ENCODE peak calls at places on chromosomes 12 and 14, in four cellular contexts. P, W, C and Y are unnamed samples.

GRCh38 chr12:69275471-69275891 is 36.1 kb downstream of the CPSF6 start:
- DNase-seq in P (no peak), W (no peak), C (no peak), Y (no peak)

GRCh38 chr14:76929927-76930326 is 98.6 kb downstream of the IRF2BPL start:
- DNase-seq in P (no peak), W (no peak), C (peak), Y (no peak)

GRCh38 chr12:71477609-71478008 is 38.0 kb downstream of the LGR5 start:
- DNase-seq in P (no peak), W (no peak), C (no peak), Y (no peak)

GRCh38 chr12:21539797-21540196 is 13.7 kb downstream of the SPX start:
- DNase-seq in P (no peak), W (no peak), C (no peak), Y (no peak)

GRCh38 chr12:112297188-112297587 is 85.0 kb downstream of the HECTD4 start:
- DNase-seq in P (no peak), W (no peak), C (no peak), Y (no peak)

GRCh38 chr12:46942579-46942978 is 116.8 kb upstream of the SLC38A4 start:
- DNase-seq in P (no peak), W (peak), C (no peak), Y (no peak)

GRCh38 chr12:63038361-63039100 is 103.6 kb upstream of the PPM1H start:
- DNase-seq in P (no peak), W (no peak), C (no peak), Y (no peak)

GRCh38 chr12:53938276-53939140 is at the start of gene HOXC13:
- DNase-seq in P (peak), W (no peak), C (peak), Y (peak)

GRCh38 chr14:102481791-102482238 is 27.8 kb downstream of the ANKRD9 start:
- DNase-seq in P (peak), W (peak), C (no peak), Y (peak)

GRCh38 chr12:113194971-113195391 is 9.5 kb downstream of the RITA1 start:
- DNase-seq in P (no peak), W (peak), C (no peak), Y (no peak)

GRCh38 chr12:104877107-104877705 is 80.9 kb downstream of the SLC41A2 start:
- DNase-seq in P (no peak), W (peak), C (no peak), Y (peak)

GRCh38 chr14:102013669-102014200 is 49.4 kb downstream of the DYNC1H1 start:
- DNase-seq in P (no peak), W (no peak), C (no peak), Y (no peak)

GRCh38 chr12:109804820-109805761 is 28.1 kb downstream of the TRPV4 start:
- DNase-seq in P (peak), W (peak), C (peak), Y (peak)

GRCh38 chr12:111024205-111024794 is 103.9 kb upstream of the MYL2 start:
- DNase-seq in P (peak), W (peak), C (peak), Y (peak)

GRCh38 chr12:16119618-16120017 is 157.9 kb downstream of the SLC15A5 start:
- DNase-seq in P (no peak), W (no peak), C (no peak), Y (no peak)

GRCh38 chr14:102095871-102096568 is 9.2 kb upstream of the HSP90AA1 start:
- DNase-seq in P (no peak), W (no peak), C (peak), Y (no peak)

GRCh38 chr12:48977290-48978281 is 536 bp upstream of the WNT1 start:
- DNase-seq in P (peak), W (peak), C (peak), Y (peak)

GRCh38 chr12:50690923-50691322 is 73.0 kb upstream of the ATF1 start:
- DNase-seq in P (peak), W (no peak), C (no peak), Y (no peak)

GRCh38 chr12:49548822-49549648 is 10.2 kb downstream of the KCNH3 start:
- DNase-seq in P (no peak), W (no peak), C (peak), Y (no peak)

GRCh38 chr12:6751767-6752166 is 1.2 kb downstream of the MLF2 start:
- DNase-seq in P (no peak), W (no peak), C (no peak), Y (no peak)

GRCh38 chr12:52521581-52522266 is 1.5 kb upstream of the KRT5 start:
- DNase-seq in P (no peak), W (no peak), C (no peak), Y (no peak)

GRCh38 chr12:56808954-56809353 is 45.8 kb downstream of the HSD17B6 start:
- DNase-seq in P (no peak), W (no peak), C (no peak), Y (no peak)

GRCh38 chr14:61269321-61270083 is 11.6 kb downstream of the TMEM30B start:
- DNase-seq in P (peak), W (peak), C (peak), Y (peak)

GRCh38 chr14:64930085-64930843 is 12.3 kb downstream of the GPX2 start:
- DNase-seq in P (no peak), W (peak), C (no peak), Y (no peak)

GRCh38 chr12:122079038-122079531 is 529 bp downstream of the MLXIP start:
- DNase-seq in P (no peak), W (no peak), C (no peak), Y (peak)

GRCh38 chr14:76918176-76918750 is 92.1 kb downstream of the LRRC74A start:
- DNase-seq in P (no peak), W (peak), C (no peak), Y (no peak)

GRCh38 chr12:131066207-131066885 is 112.6 kb downstream of the ADGRD1 start:
- DNase-seq in P (no peak), W (no peak), C (no peak), Y (no peak)

GRCh38 chr14:52663850-52664249 is 31.5 kb downstream of the ERO1A start:
- DNase-seq in P (no peak), W (no peak), C (no peak), Y (no peak)

GRCh38 chr12:57541717-57542116 is 5.3 kb downstream of the DCTN2 start:
- DNase-seq in P (no peak), W (no peak), C (no peak), Y (no peak)

GRCh38 chr14:20604291-20604690 is 13.1 kb upstream of the RNASE12 start:
- DNase-seq in P (no peak), W (no peak), C (no peak), Y (no peak)

GRCh38 chr12:82981150-82981549 is 294.4 kb downstream of the TMTC2 start:
- DNase-seq in P (no peak), W (no peak), C (no peak), Y (no peak)

GRCh38 chr14:58166005-58166983 is 14.3 kb upstream of the ARMH4 start:
- DNase-seq in P (peak), W (peak), C (peak), Y (peak)

GRCh38 chr12:68450947-68451260 is 118.7 kb upstream of the MDM1 start:
- DNase-seq in P (no peak), W (no peak), C (no peak), Y (no peak)

GRCh38 chr12:43336962-43337555 is 214.9 kb downstream of the ADAMTS20 start:
- DNase-seq in P (no peak), W (peak), C (no peak), Y (peak)

GRCh38 chr14:103725001-103725682 is 9.5 kb downstream of the ZFYVE21 start:
- DNase-seq in P (no peak), W (no peak), C (no peak), Y (no peak)

GRCh38 chr12:97313471-97314190 is 149.0 kb upstream of the RMST start:
- DNase-seq in P (peak), W (no peak), C (no peak), Y (no peak)

GRCh38 chr12:106096376-106096775 is 42.4 kb downstream of the NUAK1 start:
- DNase-seq in P (no peak), W (no peak), C (no peak), Y (peak)

GRCh38 chr14:71803539-71804260 is 128.5 kb upstream of the RGS6 start:
- DNase-seq in P (no peak), W (peak), C (no peak), Y (peak)

DNA sequence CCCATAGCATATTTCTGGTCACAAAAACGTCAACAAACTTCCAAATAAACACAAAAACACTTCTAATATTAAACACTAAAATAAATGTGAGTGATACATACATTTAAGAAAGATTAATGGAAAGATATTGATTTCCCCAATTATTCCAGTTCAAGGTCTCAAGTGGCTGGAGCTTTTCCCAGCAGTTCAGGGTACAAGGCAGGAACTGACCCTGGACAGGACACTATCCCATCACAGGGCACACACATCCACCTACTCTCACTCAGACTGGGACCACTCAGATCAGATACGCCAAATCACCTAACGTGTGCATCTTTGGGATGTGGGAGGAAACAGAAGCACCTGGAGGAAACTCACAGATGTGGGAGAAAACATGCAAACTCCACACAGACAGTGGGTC is 50.4 kb downstream of the GCH1 start:
- DNase-seq in P (no peak), W (no peak), C (no peak), Y (no peak)
- TF ChIP-seq MAZ in P (no peak), W (no peak), C (no peak), Y (no peak)

GRCh38 chr12:115335594-115335993 is 651.6 kb upstream of the TBX3 start:
- DNase-seq in P (no peak), W (no peak), C (no peak), Y (no peak)
- TF ChIP-seq USF2 in P (no peak), W (no peak), C (no peak), Y (no peak)

GRCh38 chr14:36600431-36600830 is 18.0 kb upstream of the NKX2-8 start:
- DNase-seq in P (no peak), W (no peak), C (no peak), Y (no peak)

GRCh38 chr14:36605506-36605857 is 23.1 kb upstream of the NKX2-8 start:
- DNase-seq in P (peak), W (no peak), C (no peak), Y (no peak)

GRCh38 chr14:36604757-36605505 is 22.5 kb upstream of the NKX2-8 start:
- DNase-seq in P (peak), W (peak), C (peak), Y (peak)
- TF ChIP-seq MAZ in P (no peak), W (no peak), C (no peak), Y (no peak)

GRCh38 chr14:32507029-32507984 is 178.2 kb downstream of the AKAP6 start:
- DNase-seq in P (no peak), W (peak), C (no peak), Y (peak)
- TF ChIP-seq USF2 in P (no peak), W (no peak), C (no peak), Y (no peak)

DNA sequence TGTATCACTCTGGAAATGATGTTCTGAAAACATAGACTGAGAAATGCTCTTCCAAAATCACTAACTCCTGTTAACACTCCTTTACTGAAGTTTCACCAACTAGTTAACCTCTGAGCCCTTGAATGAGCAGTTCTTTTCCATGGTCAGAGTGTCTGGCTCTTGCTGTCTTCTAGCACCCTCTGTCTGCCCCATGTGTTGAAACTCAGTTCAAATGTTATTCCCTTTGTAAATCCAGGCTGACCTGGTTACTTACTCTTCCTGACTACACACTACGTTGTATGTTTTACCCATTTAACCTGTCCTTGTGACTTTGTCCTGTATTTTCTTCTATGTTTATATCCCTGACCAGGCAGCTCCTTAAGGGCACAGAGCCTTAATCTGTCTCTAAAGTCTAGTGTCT is 388.9 kb upstream of the RPL10L start:
- DNase-seq in P (peak), W (no peak), C (no peak), Y (no peak)
- TF ChIP-seq MAZ in P (no peak), W (no peak), C (no peak), Y (no peak)

GRCh38 chr12:117452071-117452470 is 90.6 kb upstream of the NOS1 start:
- DNase-seq in P (no peak), W (no peak), C (no peak), Y (no peak)
- TF ChIP-seq USF2 in P (no peak), W (no peak), C (no peak), Y (no peak)

DNA sequence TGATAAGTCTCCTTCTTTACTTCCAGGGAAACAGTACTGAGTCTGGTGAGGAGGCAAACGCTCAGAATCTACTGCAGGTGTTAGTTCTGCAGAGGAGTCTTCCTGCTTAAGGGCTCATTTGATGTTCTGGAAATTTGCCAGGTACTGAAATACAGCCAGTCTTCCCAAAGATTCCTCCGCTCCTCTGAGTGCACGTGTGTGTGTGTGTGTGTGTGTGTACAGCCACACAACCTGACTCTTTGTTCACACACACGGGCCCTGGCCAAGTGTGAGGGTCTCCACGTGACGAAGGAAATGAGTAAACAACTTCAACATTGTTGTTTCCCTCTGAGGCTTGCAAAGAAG is 92.0 kb downstream of the FBXL14 start:
- DNase-seq in P (no peak), W (peak), C (no peak), Y (no peak)
- TF ChIP-seq MAZ in P (no peak), W (no peak), C (no peak), Y (no peak)

GRCh38 chr12:115984607-115985006 is 292.9 kb downstream of the MED13L start:
- DNase-seq in P (no peak), W (no peak), C (no peak), Y (no peak)

GRCh38 chr12:115990241-115990640 is 287.3 kb downstream of the MED13L start:
- DNase-seq in P (no peak), W (no peak), C (no peak), Y (no peak)

GRCh38 chr12:115988193-115988592 is 289.3 kb downstream of the MED13L start:
- DNase-seq in P (no peak), W (no peak), C (no peak), Y (no peak)

GRCh38 chr12:115993715-115994114 is 283.8 kb downstream of the MED13L start:
- DNase-seq in P (no peak), W (no peak), C (no peak), Y (no peak)

DNA sequence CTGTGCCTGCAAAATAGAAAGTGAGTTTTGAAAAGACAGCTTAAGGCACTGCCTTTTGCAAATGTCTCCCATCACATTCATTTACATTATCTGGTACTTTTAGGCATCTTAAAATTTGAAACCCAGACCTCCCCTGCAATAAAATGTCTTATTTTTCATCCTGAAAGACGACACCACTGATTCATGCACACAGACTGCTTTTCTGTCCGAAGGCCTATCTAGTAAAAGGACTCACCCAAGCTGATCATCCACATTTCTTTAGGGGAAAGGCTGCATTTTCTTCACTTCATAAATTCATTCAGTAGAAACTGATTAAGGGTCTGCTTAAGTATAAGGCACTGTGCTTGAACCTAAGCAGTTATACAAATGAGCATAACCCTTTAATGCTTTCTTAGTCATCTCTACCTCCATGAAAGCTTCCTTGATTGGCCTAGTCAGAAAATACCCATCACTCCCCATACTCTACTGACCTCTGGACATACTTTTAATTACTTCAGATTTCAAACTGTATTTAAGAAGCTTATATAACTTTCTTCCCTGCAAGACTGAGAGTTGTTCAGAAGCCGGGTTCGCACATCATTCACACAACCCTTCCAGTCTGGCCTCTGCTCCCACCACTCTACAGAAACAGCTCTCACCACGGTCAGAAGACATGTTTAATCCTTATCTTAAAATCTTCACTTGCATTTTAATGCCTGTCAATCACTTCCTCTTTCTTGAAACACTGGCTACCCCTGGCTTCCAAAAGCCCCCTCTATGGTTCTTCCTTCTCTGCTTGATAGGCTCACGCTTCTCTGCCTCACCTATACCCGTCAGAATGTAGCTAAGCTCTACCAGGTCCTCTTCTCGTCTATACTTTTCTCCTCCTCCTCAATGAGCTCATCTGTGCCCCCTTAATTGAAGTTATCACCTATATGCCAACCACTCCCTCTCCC is 288.6 kb downstream of the MED13L start:
- DNase-seq in P (no peak), W (peak), C (no peak), Y (no peak)
- TF ChIP-seq USF2 in P (no peak), W (no peak), C (no peak), Y (no peak)

GRCh38 chr12:124361074-124361965 is 66.4 kb downstream of the RFLNA start:
- DNase-seq in P (no peak), W (no peak), C (no peak), Y (no peak)

GRCh38 chr12:124361996-124362395 is 67.1 kb downstream of the RFLNA start:
- DNase-seq in P (no peak), W (no peak), C (no peak), Y (no peak)

GRCh38 chr12:124357616-124358015 is 62.7 kb downstream of the RFLNA start:
- DNase-seq in P (no peak), W (no peak), C (no peak), Y (no peak)

GRCh38 chr12:124358572-124358971 is 63.7 kb downstream of the RFLNA start:
- DNase-seq in P (no peak), W (no peak), C (no peak), Y (no peak)

GRCh38 chr12:124359671-124360581 is 65.0 kb downstream of the RFLNA start:
- DNase-seq in P (no peak), W (no peak), C (no peak), Y (no peak)
- TF ChIP-seq MAZ in P (no peak), W (no peak), C (no peak), Y (no peak)

GRCh38 chr12:1917172-1918070 is 1.0 kb downstream of the CACNA2D4 start:
- DNase-seq in P (no peak), W (no peak), C (peak), Y (no peak)
- TF ChIP-seq USF2 in P (no peak), W (no peak), C (no peak), Y (no peak)